ENCODE peak calls at places on chromosomes 1 and 21, in eight cellular contexts. C is HCT116, V is endothelial cell of umbilical vein, A is A549, L is K562, Z is H1, W is GM12878, G is HepG2. T is an unnamed sample.

GRCh38 chr1:15944308-15945010 is 31.4 kb downstream of the ZBTB17 start:
- DNase-seq in G (no peak), V (no peak), L (no peak), C (no peak), A (no peak), W (no peak), Z (no peak), T (no peak)

GRCh38 chr1:155174334-155175280 is 958 bp downstream of the TRIM46 start:
- DNase-seq in G (no peak), L (peak), Z (no peak), C (no peak), A (no peak), V (peak), W (no peak), T (no peak)

GRCh38 chr1:207404849-207405525 is 49.1 kb upstream of the CR2 start:
- DNase-seq in G (peak), C (peak), V (peak), A (peak), L (peak), W (no peak), Z (no peak), T (peak)

GRCh38 chr1:111643097-111643496 is 23.5 kb downstream of the RAP1A start:
- DNase-seq in W (no peak), C (no peak), Z (no peak), V (no peak), L (no peak), G (no peak), A (no peak), T (no peak)

GRCh38 chr1:111878649-111879048 is 110.8 kb downstream of the KCND3 start:
- DNase-seq in A (no peak), G (peak), W (peak), V (no peak), L (no peak), Z (no peak), C (no peak), T (no peak)

GRCh38 chr1:156578006-156578405 is 1.5 kb upstream of the TTC24 start:
- DNase-seq in Z (no peak), C (no peak), V (no peak), A (no peak), L (no peak), G (no peak), W (no peak), T (no peak)

GRCh38 chr1:84319662-84320061 is 18.2 kb downstream of the SAMD13 start:
- DNase-seq in C (no peak), W (no peak), Z (no peak), G (no peak), V (no peak), L (no peak), A (peak), T (no peak)

GRCh38 chr1:83554174-83554573 is 444.8 kb downstream of the TTLL7 start:
- DNase-seq in C (no peak), V (no peak), Z (no peak), G (no peak), A (no peak), L (no peak), W (no peak), T (peak)

GRCh38 chr21:25953659-25954058 is 216.9 kb downstream of the APP start:
- DNase-seq in C (no peak), L (no peak), V (peak), A (no peak), Z (no peak), G (no peak), W (no peak), T (no peak)

GRCh38 chr1:61282387-61282786 is 200.0 kb downstream of the NFIA start:
- DNase-seq in L (no peak), W (no peak), V (no peak), Z (no peak), C (no peak), G (peak), A (no peak), T (no peak)

GRCh38 chr1:225454067-225454618 is 26.3 kb upstream of the LBR start:
- DNase-seq in W (no peak), C (no peak), A (peak), V (peak), L (no peak), Z (no peak), G (peak), T (no peak)

GRCh38 chr1:17696417-17697301 is 58.5 kb upstream of the ACTL8 start:
- DNase-seq in G (no peak), W (no peak), A (peak), C (peak), V (peak), L (peak), Z (peak), T (no peak)

GRCh38 chr1:43651188-43651587 is 1.2 kb downstream of the KDM4A start:
- DNase-seq in V (peak), L (no peak), C (no peak), A (no peak), Z (no peak), G (no peak), W (no peak), T (no peak)

GRCh38 chr1:93620841-93621210 is 60.8 kb downstream of the BCAR3 start:
- DNase-seq in W (no peak), G (no peak), Z (no peak), A (no peak), V (no peak), C (no peak), L (peak), T (no peak)

GRCh38 chr1:9687876-9688582 is 36.5 kb downstream of the PIK3CD start:
- DNase-seq in C (no peak), L (peak), A (no peak), Z (no peak), G (no peak), V (peak), W (no peak), T (peak)

GRCh38 chr1:39900662-39901485 is 843 bp downstream of the MYCL start:
- DNase-seq in C (no peak), G (no peak), Z (no peak), L (peak), V (no peak), A (no peak), W (no peak), T (no peak)

GRCh38 chr1:226482196-226482595 is 66.4 kb upstream of the STUM start:
- DNase-seq in G (no peak), Z (no peak), V (no peak), W (no peak), L (no peak), A (no peak), C (no peak), T (no peak)

GRCh38 chr1:230858236-230858820 is 10.0 kb downstream of the C1orf198 start:
- DNase-seq in W (no peak), V (no peak), A (no peak), Z (no peak), L (no peak), G (no peak), C (no peak), T (no peak)

GRCh38 chr21:40587786-40588353 is 259.1 kb downstream of the DSCAM start:
- DNase-seq in Z (no peak), V (no peak), A (no peak), G (no peak), W (no peak), L (no peak), C (no peak), T (no peak)

GRCh38 chr1:87084247-87084836 is 169.9 kb downstream of the HS2ST1 start:
- DNase-seq in V (peak), C (peak), A (peak), G (peak), Z (no peak), L (no peak), W (no peak), T (peak)

GRCh38 chr1:58939666-58940370 is 156.0 kb upstream of the JUN start:
- DNase-seq in C (no peak), V (no peak), W (no peak), G (no peak), A (no peak), Z (no peak), L (no peak), T (no peak)

GRCh38 chr21:38524168-38525153 is 26.2 kb upstream of the ERG start:
- DNase-seq in G (peak), V (no peak), A (no peak), C (no peak), L (no peak), Z (no peak), W (no peak), T (no peak)

GRCh38 chr1:202061055-202061454 is 50.7 kb downstream of the ELF3 start:
- DNase-seq in Z (no peak), C (no peak), A (peak), G (no peak), L (peak), V (no peak), W (no peak), T (no peak)

GRCh38 chr1:156592910-156593732 is 1.5 kb downstream of the NAXE start:
- DNase-seq in C (no peak), L (no peak), V (peak), Z (no peak), A (no peak), W (no peak), G (no peak), T (no peak)

GRCh38 chr1:15966081-15966955 is 9.6 kb downstream of the ZBTB17 start:
- DNase-seq in G (peak), A (no peak), W (peak), V (peak), C (no peak), Z (no peak), L (no peak), T (peak)

GRCh38 chr21:33684923-33685560 is 42.7 kb downstream of the ITSN1 start:
- DNase-seq in Z (peak), A (no peak), C (no peak), G (peak), W (no peak), V (peak), L (no peak), T (no peak)

GRCh38 chr1:33455537-33456301 is 16.7 kb upstream of the ZSCAN20 start:
- DNase-seq in C (peak), L (peak), W (no peak), A (peak), V (peak), Z (no peak), G (peak), T (peak)

GRCh38 chr1:228004331-228004871 is 2.4 kb upstream of the WNT3A start:
- DNase-seq in L (peak), G (peak), Z (no peak), W (no peak), C (peak), A (peak), V (no peak), T (peak)

GRCh38 chr1:156284112-156284511 is at the start of gene TMEM79:
- DNase-seq in G (no peak), C (no peak), L (no peak), V (no peak), Z (no peak), A (no peak), W (no peak), T (no peak)

GRCh38 chr1:37556712-37557196 is at the start of gene DNALI1:
- DNase-seq in W (no peak), C (no peak), G (peak), A (peak), V (peak), L (peak), Z (peak), T (peak)

GRCh38 chr1:37557402-37557801 is 662 bp downstream of the DNALI1 start:
- DNase-seq in V (no peak), G (no peak), C (no peak), Z (no peak), A (no peak), W (no peak), L (no peak), T (no peak)

GRCh38 chr1:37553598-37553926 is 531 bp downstream of the SNIP1 start:
- DNase-seq in W (no peak), C (no peak), Z (no peak), V (no peak), A (no peak), L (peak), G (no peak), T (no peak)

GRCh38 chr1:37558411-37558810 is 1.7 kb downstream of the DNALI1 start:
- DNase-seq in V (no peak), A (no peak), G (no peak), C (no peak), L (no peak), W (no peak), Z (no peak), T (no peak)

GRCh38 chr1:37553927-37554808 is at the start of gene SNIP1:
- DNase-seq in G (peak), L (peak), C (peak), Z (peak), V (peak), W (peak), A (peak), T (peak)
- TF ChIP-seq POLR2A in G (peak), L (peak), C (peak), Z (peak), V (peak), W (peak), A (peak), T (peak)

GRCh38 chr1:5620997-5621396 is 371.2 kb downstream of the NPHP4 start:
- DNase-seq in L (peak), Z (peak), G (peak), W (no peak), V (no peak), A (peak), C (peak), T (peak)
- TF ChIP-seq CTCF in L (peak), Z (peak), G (peak), W (peak), V (no peak), A (peak), C (peak), T (peak)

GRCh38 chr1:116168277-116169032 is 57.3 kb downstream of the MAB21L3 start:
- DNase-seq in Z (peak), G (no peak), V (peak), L (peak), A (peak), C (no peak), W (no peak), T (peak)
- TF ChIP-seq MAX in Z (peak), G (no peak), V (no peak), L (peak), A (no peak), C (no peak), W (no peak), T (no peak)

DNA sequence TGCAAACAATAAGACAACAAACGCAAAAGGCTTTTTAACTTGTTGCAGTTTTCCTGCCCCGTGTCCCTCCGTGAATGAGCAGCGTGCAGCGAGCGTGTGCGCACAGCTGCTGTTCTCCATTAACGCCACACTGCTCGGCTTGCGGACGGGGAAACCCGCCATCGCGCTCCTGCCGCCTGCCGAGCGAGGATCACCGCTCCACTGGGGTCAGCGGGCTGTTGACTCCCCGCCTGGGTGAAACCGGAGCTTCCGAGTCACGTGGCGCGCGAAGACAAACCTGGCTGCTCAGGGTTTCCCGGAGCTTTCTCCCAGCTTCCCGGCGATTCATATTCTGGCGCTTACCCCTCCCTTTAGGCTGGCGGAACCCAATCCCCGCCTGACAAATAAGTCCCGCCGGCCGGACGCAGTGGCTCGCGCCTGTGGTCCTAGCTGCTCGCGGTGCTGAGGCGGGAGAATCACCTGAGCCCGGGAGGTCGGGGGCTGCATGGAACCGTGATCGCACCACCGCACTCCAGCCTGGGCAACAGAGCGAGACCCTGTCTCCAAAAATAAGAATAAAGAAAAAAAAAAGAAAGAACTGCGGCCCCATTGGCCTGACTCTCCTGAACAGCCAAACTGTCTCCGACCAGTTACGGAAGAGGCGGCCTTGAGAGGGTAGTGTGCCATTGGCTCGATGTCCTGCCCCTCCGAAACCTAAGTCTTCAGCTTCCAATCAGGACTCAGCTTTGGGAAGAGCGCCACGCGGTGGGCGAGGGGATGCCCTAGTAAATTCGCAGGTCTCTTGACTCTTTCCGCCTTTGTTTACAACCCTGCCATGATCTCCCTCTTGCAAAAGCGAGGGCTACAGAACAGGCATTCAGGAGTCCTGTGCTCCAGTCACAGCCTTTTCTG is at the start of gene CREB3L4:
- DNase-seq in L (peak), V (peak), A (peak), G (peak), C (peak), W (peak), Z (no peak), T (peak)
- TF ChIP-seq POLR2A in L (peak), V (peak), A (peak), G (peak), C (peak), W (peak), Z (peak), T (peak)

DNA sequence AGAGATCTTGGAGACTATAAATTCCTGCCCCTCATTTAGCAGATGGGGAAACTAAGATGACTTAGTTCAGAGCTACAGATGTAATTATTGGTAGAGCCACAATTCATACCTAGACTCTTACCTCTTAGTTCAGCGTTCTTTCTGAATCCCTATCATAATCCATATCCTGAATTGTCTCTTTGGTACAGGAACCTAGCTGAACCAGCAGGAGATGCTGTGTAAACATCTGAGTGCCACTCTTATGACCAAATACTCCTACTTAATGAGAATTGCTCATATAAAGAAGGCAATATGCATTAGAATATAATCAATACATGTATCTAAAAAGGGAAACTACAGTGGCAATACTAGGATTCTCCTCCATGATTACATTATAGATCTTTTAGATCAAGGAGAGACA is 459.0 kb downstream of the SIPA1L2 start:
- DNase-seq in C (no peak), L (no peak), Z (no peak), V (no peak), G (no peak), A (no peak), W (no peak), T (no peak)
- TF ChIP-seq CTCF in C (peak), L (no peak), Z (no peak), V (no peak), G (no peak), A (no peak), W (no peak), T (no peak)

GRCh38 chr1:54584575-54584974 is 36.5 kb downstream of the ACOT11 start:
- DNase-seq in C (no peak), L (no peak), A (no peak), G (no peak), V (no peak), Z (no peak), W (no peak), T (no peak)

GRCh38 chr1:54583868-54584267 is 35.8 kb downstream of the ACOT11 start:
- DNase-seq in L (no peak), C (no peak), V (no peak), G (no peak), A (no peak), W (no peak), Z (no peak), T (no peak)

GRCh38 chr1:54581621-54582035 is 33.6 kb downstream of the ACOT11 start:
- DNase-seq in A (peak), L (no peak), G (peak), Z (no peak), C (peak), V (peak), W (no peak), T (no peak)

GRCh38 chr1:54582566-54583306 is 34.7 kb downstream of the ACOT11 start:
- DNase-seq in A (no peak), V (no peak), L (no peak), G (no peak), W (no peak), C (no peak), Z (no peak), T (no peak)

DNA sequence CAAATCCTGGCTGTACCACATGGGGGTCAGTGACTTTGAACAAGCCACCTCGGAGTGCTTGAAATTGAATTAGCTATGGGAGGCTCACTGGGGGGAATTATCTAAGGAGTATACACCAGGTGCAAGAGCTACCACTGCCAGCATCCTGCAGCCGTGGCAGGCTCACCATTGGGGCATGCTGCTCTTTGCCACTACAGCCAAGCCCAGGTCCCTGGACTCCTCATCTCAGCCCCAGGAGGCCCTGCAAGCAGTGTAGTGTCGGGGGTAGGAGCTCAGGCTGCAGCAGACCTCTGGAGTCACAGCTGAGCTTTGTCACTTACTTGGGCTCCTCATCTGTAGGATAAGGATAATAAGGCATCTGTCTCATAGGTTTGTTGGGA is 35.3 kb downstream of the ACOT11 start:
- DNase-seq in C (no peak), L (no peak), Z (no peak), G (no peak), W (no peak), V (no peak), A (no peak), T (no peak)
- TF ChIP-seq MAX in C (no peak), L (no peak), Z (no peak), G (no peak), W (no peak), V (no peak), A (no peak), T (no peak)